ENCODE peak calls at places on chromosomes 4 and X, in seven cellular contexts. S is MCF 10A, P is H1, H is activated B cell treated with CpG ODN at 0.5 μM for 24 hours, L is heart right ventricle, C is fibroblast of pulmonary artery, M is GM13977. Y is an unnamed sample.

GRCh38 chr4:77453911-77454310 is 151.7 kb upstream of the CXCL13 start:
- DNase-seq in S (peak), P (no peak), H (no peak), L (no peak), C (no peak), M (no peak), Y (no peak)

GRCh38 chr4:30402276-30402675 is 317.9 kb upstream of the PCDH7 start:
- DNase-seq in S (peak), P (no peak), H (no peak), L (no peak), C (peak), M (no peak), Y (no peak)

GRCh38 chrX:53882331-53882730 is 161.9 kb downstream of the PHF8 start:
- DNase-seq in S (peak), P (no peak), H (no peak), L (no peak), C (peak), M (no peak), Y (no peak)

GRCh38 chrX:40164751-40165150 is 67.0 kb upstream of the BCOR start:
- DNase-seq in S (no peak), P (no peak), H (no peak), L (no peak), C (no peak), M (no peak), Y (no peak)

GRCh38 chr4:164977243-164978164 is at the start of gene TRIM61:
- DNase-seq in S (no peak), P (no peak), H (peak), L (peak), C (peak), M (peak), Y (no peak)

GRCh38 chrX:125132274-125132673 is 187.4 kb upstream of the TEX13C start:
- DNase-seq in S (peak), P (no peak), H (no peak), L (no peak), C (no peak), M (peak), Y (no peak)

GRCh38 chrX:38959736-38960534 is 158.7 kb downstream of the MID1IP1 start:
- DNase-seq in S (peak), P (no peak), H (no peak), L (peak), C (peak), M (no peak), Y (no peak)

GRCh38 chr4:12924728-12925320 is 559.3 kb downstream of the RAB28 start:
- DNase-seq in S (no peak), P (no peak), H (no peak), L (no peak), C (no peak), M (no peak), Y (no peak)

GRCh38 chr4:145497199-145498149 is 15.8 kb downstream of the SMAD1 start:
- DNase-seq in S (no peak), P (no peak), H (no peak), L (no peak), C (no peak), M (no peak), Y (no peak)

GRCh38 chr4:37722000-37722638 is 35.9 kb upstream of the RELL1 start:
- DNase-seq in S (no peak), P (no peak), H (no peak), L (no peak), C (no peak), M (no peak), Y (no peak)

GRCh38 chr4:156948738-156949137 is 22.9 kb downstream of the PDGFC start:
- DNase-seq in S (peak), P (no peak), H (no peak), L (no peak), C (no peak), M (no peak), Y (no peak)

GRCh38 chrX:72037601-72038000 is 94.1 kb downstream of the RTL5 start:
- DNase-seq in S (no peak), P (no peak), H (no peak), L (no peak), C (no peak), M (no peak), Y (no peak)

GRCh38 chr4:39201963-39202362 is 19.6 kb downstream of the WDR19 start:
- DNase-seq in S (no peak), P (no peak), H (no peak), L (no peak), C (no peak), M (no peak), Y (no peak)

GRCh38 chrX:112043997-112044396 is 38.6 kb downstream of the TRPC5 start:
- DNase-seq in S (peak), P (no peak), H (no peak), L (no peak), C (peak), M (no peak), Y (no peak)
- TF ChIP-seq CTCF in S (peak), P (no peak), H (no peak), L (no peak), C (no peak), M (peak), Y (peak)

GRCh38 chrX:69062493-69062892 is 102.8 kb downstream of the PJA1 start:
- DNase-seq in S (no peak), P (no peak), H (no peak), L (no peak), C (no peak), M (no peak), Y (no peak)

GRCh38 chrX:69066021-69066757 is 99.1 kb downstream of the PJA1 start:
- DNase-seq in S (no peak), P (no peak), H (no peak), L (no peak), C (no peak), M (no peak), Y (no peak)

GRCh38 chrX:69065451-69065850 is 99.8 kb downstream of the PJA1 start:
- DNase-seq in S (peak), P (no peak), H (no peak), L (no peak), C (no peak), M (no peak), Y (no peak)

GRCh38 chrX:69063486-69063885 is 101.8 kb downstream of the PJA1 start:
- DNase-seq in S (no peak), P (no peak), H (no peak), L (no peak), C (no peak), M (no peak), Y (no peak)

GRCh38 chrX:69060631-69061408 is 104.4 kb downstream of the PJA1 start:
- DNase-seq in S (peak), P (no peak), H (no peak), L (peak), C (peak), M (no peak), Y (no peak)
- TF ChIP-seq CTCF in S (peak), P (no peak), H (no peak), L (peak), C (peak), M (peak), Y (no peak)

GRCh38 chr4:111433436-111433835 is 711.8 kb upstream of the FAM241A start:
- DNase-seq in S (no peak), P (no peak), H (no peak), L (no peak), C (no peak), M (no peak), Y (no peak)
- TF ChIP-seq CTCF in S (no peak), P (no peak), H (no peak), L (no peak), C (no peak), M (no peak), Y (no peak)

DNA sequence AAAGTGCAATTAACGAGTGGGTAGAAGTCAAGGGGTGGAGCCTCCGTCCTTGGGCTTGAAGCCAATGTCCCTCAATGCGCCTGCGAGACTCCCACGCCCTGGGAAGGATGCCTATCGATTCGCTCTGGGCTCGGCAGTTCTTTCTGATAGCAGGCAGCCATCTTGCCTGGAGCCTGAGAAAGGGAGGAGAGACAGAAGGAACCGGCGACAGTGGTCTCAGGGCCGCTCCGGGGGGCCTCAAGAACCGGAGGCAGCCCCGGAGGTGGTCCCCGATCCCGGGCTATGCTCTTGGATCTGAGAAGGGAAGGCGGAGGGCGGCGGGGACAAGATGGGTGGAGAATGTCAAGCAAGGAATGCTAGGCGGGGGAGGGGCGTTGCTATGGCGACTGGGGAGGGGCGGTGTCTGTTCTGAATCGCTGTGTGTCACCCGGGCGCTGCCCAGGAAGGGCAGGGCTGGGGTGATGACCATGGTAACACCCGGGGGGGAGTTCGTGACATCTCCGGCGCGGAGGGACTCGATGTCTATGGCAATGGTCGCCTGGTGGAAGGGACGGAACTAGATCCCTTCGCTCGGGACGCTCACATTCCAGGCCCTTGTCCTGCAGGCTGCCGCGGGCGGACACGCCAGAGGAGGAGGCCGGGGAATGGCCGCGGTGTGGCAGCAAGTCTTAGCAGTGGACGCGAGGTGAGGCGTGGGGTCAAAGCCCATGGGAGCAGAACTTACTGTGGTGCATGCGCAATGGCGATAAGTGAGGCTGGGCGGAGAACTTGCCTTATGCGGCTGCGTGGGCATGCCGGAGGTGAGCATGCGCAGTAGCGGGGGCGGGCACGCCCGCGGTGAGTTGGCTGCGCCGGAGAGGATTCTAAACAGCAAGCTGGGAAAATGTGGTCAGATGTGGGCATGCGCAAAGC is at the start of gene WDR13:
- DNase-seq in S (peak), P (peak), H (peak), L (peak), C (peak), M (peak), Y (peak)
- TF ChIP-seq CTCF in S (no peak), P (no peak), H (no peak), L (no peak), C (no peak), M (no peak), Y (no peak)

DNA sequence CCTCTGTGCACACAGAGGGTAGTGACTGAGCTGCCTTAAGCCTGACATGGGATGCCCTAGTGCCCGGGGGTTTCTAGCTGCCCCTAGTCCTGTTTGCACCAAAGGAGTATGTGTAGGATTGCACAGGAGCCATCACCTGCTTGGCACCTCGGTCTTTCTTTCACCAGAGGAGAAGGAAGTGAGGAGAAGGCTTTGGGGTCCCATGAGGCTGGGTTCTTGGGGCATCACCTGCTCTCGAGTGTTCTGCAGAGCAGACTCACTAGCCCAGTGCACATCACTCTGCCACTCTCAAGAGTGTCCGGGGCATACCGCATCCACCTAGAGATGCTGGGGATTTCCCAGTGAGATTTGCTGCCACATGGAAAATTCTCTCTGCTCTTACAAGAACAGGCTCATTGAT is 40.5 kb upstream of the GPR78 start:
- DNase-seq in S (no peak), P (no peak), H (no peak), L (no peak), C (no peak), M (no peak), Y (no peak)
- TF ChIP-seq CTCF in S (no peak), P (no peak), H (no peak), L (no peak), C (no peak), M (no peak), Y (no peak)

DNA sequence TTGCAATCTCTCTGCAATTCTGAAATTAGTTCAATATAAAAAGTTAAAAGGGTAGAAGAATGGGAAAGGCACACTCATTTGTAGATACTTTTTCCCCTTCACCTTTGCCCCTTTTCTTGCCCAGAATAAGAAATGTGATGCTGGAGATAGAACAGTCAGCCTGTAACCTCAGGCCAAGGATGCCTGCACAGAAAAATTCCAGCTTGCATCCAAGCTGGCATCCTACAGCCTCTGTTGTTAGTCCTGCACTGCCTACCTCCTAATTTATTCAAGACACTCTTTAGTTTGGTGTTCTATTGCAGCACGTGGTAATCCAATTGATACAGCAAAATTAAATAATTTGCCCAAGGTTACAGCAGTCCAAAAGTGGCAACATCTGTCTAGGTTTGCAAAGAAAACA is 9.7 kb upstream of the USO1 start:
- DNase-seq in S (no peak), P (no peak), H (no peak), L (no peak), C (no peak), M (no peak), Y (no peak)
- TF ChIP-seq CTCF in S (no peak), P (no peak), H (no peak), L (no peak), C (no peak), M (no peak), Y (no peak)

DNA sequence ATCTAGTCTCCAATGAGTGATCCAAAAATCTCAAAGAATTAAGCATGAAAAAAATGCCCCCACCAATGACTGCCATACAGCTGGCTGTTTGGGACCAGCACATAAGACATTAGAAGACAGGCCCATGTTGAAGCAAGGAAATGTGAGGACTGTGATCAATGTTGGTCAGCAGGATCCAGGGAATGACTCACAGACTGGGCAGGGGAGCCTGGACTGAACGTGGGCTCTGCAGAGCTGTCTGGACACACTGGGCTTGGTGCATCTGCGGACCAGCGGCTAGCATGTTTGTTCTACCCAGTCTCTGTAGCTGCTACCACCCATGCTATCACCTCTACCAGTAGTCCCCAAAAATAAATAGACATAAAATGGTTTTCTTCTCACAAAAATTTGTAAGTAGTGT is 108.6 kb downstream of the PALLD start:
- DNase-seq in S (peak), P (no peak), H (no peak), L (no peak), C (peak), M (no peak), Y (no peak)
- TF ChIP-seq CTCF in S (no peak), P (no peak), H (no peak), L (no peak), C (no peak), M (no peak), Y (no peak)

GRCh38 chrX:13093489-13094140 is 49.2 kb upstream of the FAM9C start:
- DNase-seq in S (no peak), P (no peak), H (no peak), L (no peak), C (no peak), M (no peak), Y (no peak)

GRCh38 chrX:13094374-13094773 is 50.0 kb upstream of the FAM9C start:
- DNase-seq in S (no peak), P (no peak), H (no peak), L (no peak), C (no peak), M (no peak), Y (no peak)

GRCh38 chrX:13090261-13091110 is 46.1 kb upstream of the FAM9C start:
- DNase-seq in S (no peak), P (no peak), H (no peak), L (no peak), C (peak), M (no peak), Y (no peak)

GRCh38 chrX:13091111-13091765 is 46.8 kb upstream of the FAM9C start:
- DNase-seq in S (no peak), P (no peak), H (no peak), L (no peak), C (peak), M (no peak), Y (no peak)

GRCh38 chrX:13092455-13092941 is 48.1 kb upstream of the FAM9C start:
- DNase-seq in S (no peak), P (no peak), H (peak), L (no peak), C (no peak), M (peak), Y (no peak)
- TF ChIP-seq CTCF in S (no peak), P (no peak), H (no peak), L (no peak), C (no peak), M (peak), Y (no peak)

DNA sequence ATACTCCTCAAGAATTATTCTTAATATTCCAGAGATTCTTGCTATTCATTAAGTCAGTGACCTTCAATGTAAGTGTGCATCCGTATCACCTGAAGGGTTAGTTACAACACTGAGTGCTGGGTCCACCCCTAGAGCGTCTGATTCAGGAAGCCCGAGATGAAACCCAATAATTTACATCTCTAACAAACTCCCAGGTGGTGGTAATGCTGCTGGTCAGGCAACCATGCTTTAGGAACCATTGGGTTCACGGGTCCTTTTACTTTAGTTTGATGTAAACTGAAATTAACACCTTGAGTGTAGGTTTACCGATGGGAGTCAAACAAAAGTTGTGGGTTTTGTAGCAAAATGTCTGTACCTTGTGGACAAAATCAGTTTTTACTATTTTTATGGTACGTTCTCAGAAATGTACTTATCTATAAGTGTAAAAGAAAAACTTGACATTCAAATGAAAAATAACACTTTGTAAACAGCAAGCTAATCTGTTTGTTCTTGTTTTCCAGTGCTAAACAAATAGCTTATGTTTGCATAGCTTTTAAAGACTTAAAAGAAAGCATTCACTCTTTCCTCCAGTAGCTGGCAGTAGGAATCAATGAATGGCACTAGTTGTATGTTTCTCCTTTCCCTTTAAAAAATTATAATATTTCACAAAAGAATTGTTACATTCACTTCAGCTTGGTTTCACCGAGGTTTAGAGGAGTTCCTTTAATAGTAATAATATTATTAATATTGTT is 32.7 kb downstream of the ACE2 start:
- DNase-seq in S (peak), P (no peak), H (no peak), L (no peak), C (peak), M (no peak), Y (no peak)
- TF ChIP-seq CTCF in S (peak), P (no peak), H (no peak), L (no peak), C (peak), M (no peak), Y (no peak)

DNA sequence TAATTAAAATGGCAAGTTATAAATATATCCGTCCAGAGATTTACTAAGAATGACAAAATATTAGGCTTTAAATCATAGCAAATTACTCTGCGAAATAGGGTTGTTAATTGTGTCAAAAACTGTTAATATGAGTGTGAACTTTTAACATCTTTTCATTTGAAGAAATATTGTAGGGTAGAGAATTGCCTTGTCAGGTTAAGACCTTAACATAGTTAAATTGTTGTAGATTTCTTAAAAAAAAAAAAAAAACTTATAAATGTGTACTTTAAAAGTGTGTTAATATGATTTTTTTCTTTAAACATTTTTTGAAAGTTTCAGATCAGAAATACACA is 107.7 kb upstream of the TLR2 start:
- DNase-seq in S (no peak), P (no peak), H (no peak), L (no peak), C (no peak), M (no peak), Y (no peak)
- TF ChIP-seq CTCF in S (no peak), P (no peak), H (no peak), L (no peak), C (no peak), M (no peak), Y (no peak)